ENCODE peak calls at places on chromosomes 5 and 9, in five cellular contexts. Q is HAP-1, N is adrenal gland, T is neural progenitor cell, Z is gastrocnemius medialis. C is an unnamed sample.

GRCh38 chr9:131467214-131467935 is 35.3 kb upstream of the POMT1 start:
- DNase-seq in N (no peak), Z (no peak), T (no peak), Q (no peak), C (no peak)

GRCh38 chr9:35618854-35619799 is 914 bp upstream of the CD72 start:
- DNase-seq in T (no peak), N (no peak), Z (peak; percentile 31), Q (no peak), C (peak; percentile 93)

GRCh38 chr9:110065527-110065926 is 142.4 kb downstream of the C9orf152 start:
- DNase-seq in Z (no peak), T (no peak), Q (no peak), N (no peak), C (no peak)

GRCh38 chr5:122292357-122292756 is 19.7 kb upstream of the SNCAIP start:
- DNase-seq in Q (no peak), T (no peak), Z (no peak), N (no peak), C (no peak)

GRCh38 chr9:115604831-115605483 is 487.0 kb upstream of the TNC start:
- DNase-seq in N (no peak), Z (no peak), T (no peak), Q (no peak), C (no peak)

GRCh38 chr9:126248680-126249079 is 77.9 kb upstream of the MVB12B start:
- DNase-seq in N (no peak), T (no peak), Z (no peak), Q (no peak), C (no peak)

GRCh38 chr5:42719034-42719433 is 37.6 kb upstream of the CCDC152 start:
- DNase-seq in Q (no peak), N (no peak), T (no peak), Z (no peak), C (no peak)

GRCh38 chr9:132235894-132236661 is 74.2 kb downstream of the NTNG2 start:
- DNase-seq in Q (peak; percentile 89), T (peak; percentile 90), N (peak; percentile 81), Z (peak; percentile 60), C (peak; percentile 75)

GRCh38 chr9:100880284-100880683 is 148.2 kb upstream of the PLPPR1 start:
- DNase-seq in Q (no peak), T (no peak), N (no peak), Z (no peak), C (no peak)

GRCh38 chr9:127154390-127155191 is 32.2 kb upstream of the ANGPTL2 start:
- DNase-seq in N (peak; percentile 26), Z (no peak), T (no peak), Q (no peak), C (peak; percentile 40)

GRCh38 chr5:178113141-178113787 is at the start of gene N4BP3:
- DNase-seq in T (peak; percentile 96), Z (no peak), Q (peak; percentile 83), N (peak; percentile 53), C (peak; percentile 76)

GRCh38 chr9:76677481-76678055 is 86.7 kb upstream of the PCA3 start:
- DNase-seq in Z (no peak), T (no peak), N (no peak), Q (no peak), C (no peak)

GRCh38 chr5:133285583-133286021 is 233.8 kb downstream of the HSPA4 start:
- DNase-seq in Q (no peak), Z (peak; percentile 98), N (no peak), T (no peak), C (peak; percentile 59)

GRCh38 chr5:121993191-121993590 is 31.4 kb downstream of the SRFBP1 start:
- DNase-seq in Z (no peak), Q (no peak), N (no peak), T (no peak), C (no peak)

GRCh38 chr9:93093081-93093448 is 3.0 kb upstream of the CARD19 start:
- DNase-seq in T (peak; percentile 0), N (no peak), Q (peak; percentile 2), Z (peak; percentile 13), C (peak; percentile 15)

GRCh38 chr5:35117960-35118359 is 70.2 kb upstream of the AGXT2 start:
- DNase-seq in T (no peak), N (no peak), Q (no peak), Z (no peak), C (no peak)

DNA sequence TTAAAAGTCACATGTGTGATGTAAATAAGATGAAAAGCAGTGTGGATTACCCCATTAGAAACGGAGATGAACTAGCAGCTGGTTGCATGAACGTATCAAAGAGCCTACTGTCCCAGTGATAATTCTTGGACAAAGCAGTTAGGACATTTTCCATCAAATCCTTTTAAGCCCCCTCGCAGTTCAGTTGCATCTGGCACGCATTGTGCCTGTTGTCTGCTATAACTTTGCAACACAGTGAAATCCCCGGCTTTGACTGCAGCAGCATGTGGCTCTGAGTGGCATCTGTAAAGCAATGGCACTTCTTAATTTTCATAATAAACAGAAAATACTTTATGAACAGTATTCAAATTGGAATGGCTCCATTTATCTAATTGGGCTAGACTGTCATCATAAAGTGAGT is 285.7 kb downstream of the FBXL7 start:
- DNase-seq in Z (no peak), T (no peak), Q (no peak), N (no peak), C (no peak)
- H3K4me3 ChIP-seq in Z (no peak overlapping the region), T (no peak overlapping the region), Q (no peak overlapping the region), N (peak overlapping the region; percentile 12), C (no peak overlapping the region)

DNA sequence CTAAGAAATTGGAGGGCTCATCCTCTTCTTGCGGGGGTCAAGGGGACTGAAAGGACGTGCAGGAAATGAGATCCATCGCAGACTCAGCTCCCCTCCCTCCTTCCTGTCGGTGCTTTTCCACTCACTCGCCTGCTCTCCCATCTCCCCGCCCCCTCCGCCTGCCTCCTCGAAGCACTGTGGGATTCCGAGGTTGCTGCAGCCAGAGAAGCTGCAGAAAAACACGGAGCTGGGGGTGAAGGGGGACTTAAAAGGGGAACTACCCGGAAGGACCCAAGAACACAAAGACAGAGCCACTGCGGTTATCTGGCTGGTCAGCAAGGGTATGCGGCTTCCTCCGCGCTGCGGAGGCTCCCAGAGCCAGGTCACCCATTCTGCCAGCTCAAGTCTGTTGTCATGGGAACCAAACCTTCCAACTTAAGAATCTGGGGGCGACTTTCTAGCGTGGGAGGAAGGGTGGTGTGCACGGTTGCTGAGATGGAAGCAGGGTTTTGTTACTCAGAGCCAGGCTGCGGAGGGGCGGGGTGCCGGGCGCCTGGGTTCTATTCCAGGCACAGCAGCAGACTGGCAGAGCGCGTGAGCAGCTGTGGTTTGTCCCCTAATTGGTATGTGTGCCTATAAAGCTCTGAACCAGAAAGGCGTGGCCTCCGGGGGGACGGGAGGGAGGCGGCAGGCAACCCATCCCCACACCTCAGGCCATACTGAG is 24.9 kb downstream of the PCDHGC5 start:
- DNase-seq in Z (peak; percentile 91), T (peak; percentile 93), Q (no peak), N (peak; percentile 88), C (peak; percentile 71)
- H3K4me1 ChIP-seq in Z (peaks cover 75% of the 10 kb centered on the region), T (peaks cover 39% of the 10 kb centered on the region), Q (peaks cover 3% of the 10 kb centered on the region), N (peaks cover 24% of the 10 kb centered on the region), C (peaks cover 20% of the 10 kb centered on the region)

DNA sequence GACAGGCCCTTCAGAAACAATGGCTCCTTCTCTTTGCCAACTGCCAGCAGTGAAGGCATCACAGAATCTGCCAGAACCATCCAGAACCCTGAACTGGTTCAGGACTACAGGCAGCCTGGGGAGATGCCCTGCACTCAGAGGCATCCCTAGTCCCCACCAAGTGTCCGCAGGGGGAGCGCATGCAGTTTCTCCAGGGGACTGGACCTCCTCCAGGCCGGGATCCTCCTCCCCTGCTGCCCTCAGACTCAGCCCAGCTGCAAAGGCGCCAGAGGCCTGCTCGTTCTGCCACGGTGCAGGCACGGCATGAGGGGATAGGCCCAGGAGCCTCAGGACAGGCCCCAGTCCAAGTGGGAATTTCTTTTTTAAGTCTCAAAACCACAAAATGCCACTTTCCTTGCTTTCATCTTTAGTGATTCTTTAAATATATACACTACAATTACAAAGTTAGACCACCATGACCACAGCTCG is 72.0 kb downstream of the SEMA4D start:
- DNase-seq in Z (no peak), N (no peak), T (no peak), Q (no peak), C (no peak)
- H3K4me3 ChIP-seq in Z (no peak overlapping the region), N (no peak overlapping the region), T (no peak overlapping the region), Q (no peak overlapping the region), C (no peak overlapping the region)

GRCh38 chr9:137084526-137084925 is 2.3 kb upstream of the MAN1B1 start:
- DNase-seq in T (no peak), N (no peak), Z (no peak), Q (no peak), C (no peak)
- H3K4me1 ChIP-seq in T (peaks cover 14% of the 10 kb centered on the region), N (peaks cover 24% of the 10 kb centered on the region), Z (peaks cover 18% of the 10 kb centered on the region), Q (peaks cover 16% of the 10 kb centered on the region), C (peaks cover 30% of the 10 kb centered on the region)

GRCh38 chr9:91148306-91148705 is 213.4 kb downstream of the AUH start:
- DNase-seq in T (no peak), N (no peak), Q (no peak), Z (no peak), C (no peak)

GRCh38 chr9:91154686-91155085 is 207.0 kb downstream of the AUH start:
- DNase-seq in Q (no peak), T (no peak), Z (no peak), N (no peak), C (no peak)

GRCh38 chr9:91150273-91151013 is 211.3 kb downstream of the AUH start:
- DNase-seq in Q (no peak), T (no peak), Z (no peak), N (no peak), C (no peak)

GRCh38 chr9:91151014-91151740 is 210.5 kb downstream of the AUH start:
- DNase-seq in N (no peak), Z (no peak), Q (no peak), T (no peak), C (peak; percentile 75)

GRCh38 chr9:91151741-91152095 is 210.0 kb downstream of the AUH start:
- DNase-seq in Q (no peak), N (no peak), Z (no peak), T (no peak), C (no peak)
- H3K4me3 ChIP-seq in Q (no peak overlapping the region), N (no peak overlapping the region), Z (no peak overlapping the region), T (no peak overlapping the region), C (no peak overlapping the region)

DNA sequence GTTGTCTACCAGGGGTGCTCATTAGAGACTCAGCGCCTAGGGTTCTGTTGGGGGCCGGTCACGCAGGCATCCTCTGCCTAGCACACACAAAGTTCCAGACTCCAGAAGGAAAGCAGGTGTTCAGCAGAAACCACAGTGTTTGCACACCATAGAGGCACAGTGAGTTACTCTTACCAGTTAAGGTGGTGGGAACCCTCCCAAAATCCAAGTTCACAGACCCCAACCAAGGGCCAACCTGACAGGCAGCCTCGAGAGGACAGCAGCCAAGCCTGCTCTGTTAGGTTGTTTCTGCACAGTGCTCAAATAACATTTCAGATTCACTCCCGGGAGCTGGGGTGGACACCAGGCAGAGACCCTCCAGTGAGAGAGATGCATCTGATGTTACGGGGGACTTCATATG is 36.2 kb downstream of the SECISBP2 start:
- DNase-seq in Z (no peak), T (no peak), Q (no peak), N (no peak), C (no peak)
- H3K4me1 ChIP-seq in Z (peaks cover 38% of the 10 kb centered on the region), T (peaks cover 4% of the 10 kb centered on the region), Q (no peaks in the 10 kb centered on the region), N (peaks cover 27% of the 10 kb centered on the region), C (no peaks in the 10 kb centered on the region)